ENCODE peak calls at places on chromosomes 12 and 14, in seven cellular contexts. A is GM23248, B is adrenal gland, O is IMR-90, R is lung, V is A549, U is upper lobe of right lung. W is an unnamed sample.

GRCh38 chr12:62854024-62854423 is 80.9 kb downstream of the PPM1H start:
- DNase-seq in A (no peak), B (no peak), O (no peak), R (no peak), V (no peak), U (no peak), W (no peak)

GRCh38 chr14:32896979-32897723 is 41.5 kb upstream of the NPAS3 start:
- DNase-seq in A (peak; percentile 60), B (no peak), O (peak; percentile 7), R (no peak), V (no peak), U (no peak), W (no peak)

GRCh38 chr12:2231956-2232355 is 179.2 kb downstream of the CACNA1C start:
- DNase-seq in A (peak; percentile 58), B (no peak), O (no peak), R (no peak), V (no peak), U (no peak), W (no peak)

GRCh38 chr12:62933220-62933870 is 1.6 kb downstream of the PPM1H start:
- DNase-seq in A (no peak), B (peak; percentile 20), O (no peak), R (peak; percentile 39), V (peak; percentile 50), U (no peak), W (no peak)

GRCh38 chr14:68188174-68188573 is 368.6 kb downstream of the RAD51B start:
- DNase-seq in A (no peak), B (no peak), O (no peak), R (no peak), V (no peak), U (no peak), W (no peak)

GRCh38 chr12:42469355-42470006 is 120.1 kb downstream of the PRICKLE1 start:
- DNase-seq in A (no peak), B (no peak), O (no peak), R (no peak), V (no peak), U (no peak), W (no peak)

GRCh38 chr12:19689801-19690472 is 250.6 kb downstream of the AEBP2 start:
- DNase-seq in A (no peak), B (no peak), O (no peak), R (no peak), V (no peak), U (no peak), W (peak; percentile 87)

GRCh38 chr12:25529738-25530137 is 23.3 kb downstream of the LMNTD1 start:
- DNase-seq in A (peak; percentile 55), B (no peak), O (peak; percentile 68), R (no peak), V (no peak), U (no peak), W (peak; percentile 53)

GRCh38 chr12:46332260-46332659 is 40.3 kb downstream of the SLC38A2 start:
- DNase-seq in A (peak; percentile 62), B (no peak), O (peak; percentile 77), R (no peak), V (peak; percentile 25), U (no peak), W (peak; percentile 63)

GRCh38 chr12:10363922-10364838 is 25.7 kb downstream of the KLRK1 start:
- DNase-seq in A (peak; percentile 66), B (peak; percentile 45), O (peak; percentile 41), R (no peak), V (no peak), U (no peak), W (peak; percentile 75)

GRCh38 chr12:16726879-16727278 is 120.9 kb upstream of the LMO3 start:
- DNase-seq in A (peak; percentile 3), B (no peak), O (peak; percentile 16), R (no peak), V (no peak), U (no peak), W (peak; percentile 2)

GRCh38 chr12:106109168-106109910 is 29.4 kb downstream of the NUAK1 start:
- DNase-seq in A (no peak), B (no peak), O (no peak), R (no peak), V (no peak), U (no peak), W (no peak)
- H3K27ac ChIP-seq in A (no peak overlapping the region), B (no peak overlapping the region), O (no peak overlapping the region), R (no peak overlapping the region), V (peak overlapping the region; percentile 87), U (no peak overlapping the region), W (no peak overlapping the region)

GRCh38 chr12:95241761-95242506 is 24.3 kb downstream of the VEZT start:
- DNase-seq in A (no peak), B (no peak), O (no peak), R (no peak), V (no peak), U (no peak), W (no peak)
- H3K4me1 ChIP-seq in A (peaks cover 14% of the 10 kb centered on the region), B (peaks cover 45% of the 10 kb centered on the region), O (peaks cover 7% of the 10 kb centered on the region), R (no peaks in the 10 kb centered on the region), V (peaks cover 74% of the 10 kb centered on the region), U (peaks cover 4% of the 10 kb centered on the region), W (no peaks in the 10 kb centered on the region)

DNA sequence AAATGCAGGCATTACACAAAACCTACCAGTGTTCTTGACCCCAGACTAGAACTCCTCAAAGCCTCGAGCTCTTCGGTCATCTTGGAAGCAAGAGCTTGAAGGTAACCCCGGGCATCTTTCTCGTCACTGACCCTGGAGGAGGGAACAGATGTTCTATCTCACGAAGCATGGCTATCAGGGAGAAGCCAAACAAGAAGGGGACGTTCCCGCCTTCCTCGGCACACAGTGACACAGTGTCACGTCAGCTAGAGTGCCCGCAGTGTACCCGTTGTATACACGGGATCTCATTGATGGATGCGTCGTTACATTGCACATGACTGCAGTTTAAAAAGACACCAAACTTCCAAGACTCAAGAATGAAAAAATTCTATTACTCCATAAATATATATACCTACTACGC is 43.8 kb downstream of the AMN start:
- DNase-seq in A (no peak), B (no peak), O (no peak), R (no peak), V (no peak), U (no peak), W (no peak)
- H3K27ac ChIP-seq in A (no peak overlapping the region), B (no peak overlapping the region), O (no peak overlapping the region), R (no peak overlapping the region), V (no peak overlapping the region), U (no peak overlapping the region), W (no peak overlapping the region)

GRCh38 chr12:53098354-53098981 is 1.0 kb downstream of the IGFBP6 start:
- DNase-seq in A (peak; percentile 92), B (no peak), O (peak; percentile 82), R (no peak), V (peak; percentile 74), U (no peak), W (peak; percentile 61)

GRCh38 chr12:53097207-53097563 is 282 bp upstream of the IGFBP6 start:
- DNase-seq in A (peak; percentile 64), B (no peak), O (peak; percentile 35), R (no peak), V (no peak), U (no peak), W (no peak)

GRCh38 chr12:53097564-53098353 is at the start of gene IGFBP6:
- DNase-seq in A (peak; percentile 90), B (peak; percentile 56), O (peak; percentile 34), R (no peak), V (peak; percentile 65), U (peak; percentile 83), W (peak; percentile 39)

GRCh38 chr12:53100466-53101151 is 2.7 kb upstream of the SOAT2 start:
- DNase-seq in A (no peak), B (no peak), O (no peak), R (no peak), V (no peak), U (no peak), W (no peak)

DNA sequence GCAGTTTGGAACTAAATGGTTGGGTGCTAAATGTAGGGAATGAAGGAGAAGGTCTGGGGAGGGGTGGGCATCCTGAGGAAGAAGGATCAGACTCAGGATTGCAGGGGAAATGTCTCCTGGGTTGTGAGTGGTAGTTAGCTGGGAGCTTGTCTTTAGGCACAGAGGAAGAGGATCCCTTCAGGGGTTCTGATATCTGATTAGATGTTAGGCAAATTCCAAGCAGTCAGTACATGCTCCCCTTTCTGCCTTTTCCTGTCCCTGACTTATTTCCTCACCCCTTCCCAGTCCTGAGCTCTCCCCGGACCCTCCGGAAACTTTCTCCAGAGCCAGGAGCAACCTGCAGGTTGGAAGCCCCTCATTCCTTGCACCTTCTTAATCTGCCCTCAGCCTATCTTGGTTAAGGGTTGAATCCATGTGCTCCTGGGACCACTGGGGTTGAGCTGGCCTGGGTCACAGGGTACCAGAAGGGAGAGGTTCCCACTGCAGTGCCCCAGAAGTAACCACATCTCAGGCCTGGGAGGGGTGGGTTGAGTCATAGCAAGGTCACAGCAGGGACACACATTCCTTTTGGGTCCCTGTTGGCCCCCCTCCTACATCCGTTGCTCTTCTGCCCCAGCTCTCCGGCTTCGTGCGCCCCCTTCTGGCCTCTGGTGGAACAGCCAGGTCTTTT is 1.6 kb downstream of the IGFBP6 start:
- DNase-seq in A (peak; percentile 97), B (peak; percentile 96), O (peak; percentile 95), R (peak; percentile 91), V (peak; percentile 95), U (peak; percentile 93), W (peak; percentile 79)
- H3K4me1 ChIP-seq in A (peaks cover 22% of the 10 kb centered on the region), B (peaks cover 33% of the 10 kb centered on the region), O (peaks cover 31% of the 10 kb centered on the region), R (peaks cover 10% of the 10 kb centered on the region), V (peaks cover 50% of the 10 kb centered on the region), U (peaks cover 35% of the 10 kb centered on the region), W (peaks cover 18% of the 10 kb centered on the region)

DNA sequence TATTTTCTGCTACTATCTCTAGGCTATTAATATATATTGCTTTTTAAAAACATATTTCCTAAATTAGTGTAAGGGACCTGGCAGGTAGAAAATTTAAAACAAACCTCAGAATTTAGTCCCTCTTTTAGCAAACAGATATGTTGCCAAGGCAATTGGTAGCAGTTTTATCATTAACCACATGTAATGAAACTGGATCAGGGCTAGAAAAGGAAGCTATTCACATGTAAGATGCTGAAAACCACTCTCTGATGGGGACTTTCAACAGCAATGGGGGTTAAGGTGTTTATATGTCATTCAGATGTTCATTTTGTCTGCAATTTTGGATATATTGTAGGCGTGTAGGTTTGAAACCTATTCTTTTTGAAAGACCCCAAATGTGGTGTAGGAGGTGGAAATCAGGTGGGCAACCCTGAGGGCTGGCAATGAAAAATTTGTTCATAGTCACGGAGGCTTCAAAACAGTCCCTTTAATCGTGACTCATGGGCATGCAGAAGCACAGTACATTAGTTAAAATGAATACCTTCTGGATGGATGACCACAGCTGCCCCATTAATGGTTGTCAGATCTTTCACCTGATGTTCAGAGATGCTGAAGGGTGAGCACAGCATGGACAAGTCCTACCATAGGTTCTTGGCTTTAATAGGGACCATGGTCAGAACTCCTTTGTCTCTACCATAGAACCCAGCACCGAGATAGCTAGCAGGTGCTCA is 5.9 kb upstream of the PKP2 start:
- DNase-seq in A (no peak), B (no peak), O (no peak), R (no peak), V (no peak), U (no peak), W (peak; percentile 42)
- H3K27ac ChIP-seq in A (no peak overlapping the region), B (no peak overlapping the region), O (no peak overlapping the region), R (no peak overlapping the region), V (no peak overlapping the region), U (no peak overlapping the region), W (no peak overlapping the region)

DNA sequence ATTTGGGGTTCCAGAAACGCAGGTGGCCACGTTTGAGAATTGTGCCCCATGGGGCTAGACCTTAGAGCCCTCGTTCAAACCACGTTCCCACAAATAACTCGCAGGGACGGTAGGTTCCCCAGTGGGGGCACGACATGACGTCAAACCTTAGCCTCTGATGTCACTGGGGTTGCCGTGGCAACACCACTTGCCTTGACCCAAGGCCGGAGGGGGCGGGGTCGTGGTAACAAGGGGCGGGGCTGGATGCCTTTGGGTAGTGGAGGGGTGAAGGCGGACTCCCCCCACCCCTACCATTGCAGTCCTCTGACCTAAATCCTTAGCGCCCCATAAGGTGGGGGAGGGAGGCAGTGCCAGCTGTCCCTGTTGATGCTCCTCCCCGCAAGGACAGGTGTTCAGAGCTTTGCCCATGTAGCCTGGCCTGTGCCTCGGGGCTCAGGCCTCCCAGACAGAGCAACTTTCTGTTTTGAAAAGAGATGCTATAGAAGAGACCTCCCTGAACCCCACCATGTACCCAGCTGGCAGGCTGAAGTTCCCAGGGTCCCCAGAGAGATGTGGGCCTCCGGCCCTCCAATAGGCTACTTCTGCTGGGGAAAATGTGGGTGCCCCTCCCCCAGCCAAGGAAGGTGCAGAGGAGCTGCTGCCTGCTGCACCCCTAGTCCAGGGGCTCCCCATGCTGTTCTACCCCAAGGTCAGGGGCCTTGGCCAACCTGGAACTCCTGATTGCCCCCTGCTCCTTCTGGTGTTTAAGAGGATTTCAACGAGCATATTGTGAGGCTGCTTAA is 1.9 kb downstream of the FAM222A start:
- DNase-seq in A (peak; percentile 42), B (peak; percentile 77), O (no peak), R (no peak), V (peak; percentile 42), U (no peak), W (no peak)
- H3K4me1 ChIP-seq in A (no peaks in the 10 kb centered on the region), B (peaks cover 77% of the 10 kb centered on the region), O (peaks cover 2% of the 10 kb centered on the region), R (peaks cover 24% of the 10 kb centered on the region), V (peaks cover 18% of the 10 kb centered on the region), U (peaks cover 17% of the 10 kb centered on the region), W (no peaks in the 10 kb centered on the region)